ENCODE peak calls at places on chromosomes 13 and 19, in six cellular contexts. G, W, X, Z, J and N are unnamed samples.

GRCh38 chr13:23681253-23681652 is 111.0 kb downstream of the TNFRSF19 start:
- DNase-seq in G (no peak), W (peak; percentile 86), X (no peak), Z (no peak), J (no peak), N (no peak)

GRCh38 chr13:109785141-109785891 is 1.1 kb downstream of the IRS2 start:
- DNase-seq in G (peak; percentile 67), W (peak; percentile 68), X (peak; percentile 28), Z (peak; percentile 81), J (peak; percentile 45), N (peak; percentile 79)

GRCh38 chr19:39516270-39516669 is 1.3 kb downstream of the SELENOV start:
- DNase-seq in G (no peak), W (no peak), X (no peak), Z (no peak), J (no peak), N (no peak)

GRCh38 chr13:35518337-35518736 is 41.8 kb upstream of the MAB21L1 start:
- DNase-seq in G (no peak), W (peak; percentile 3), X (no peak), Z (no peak), J (no peak), N (no peak)

GRCh38 chr13:60112771-60113170 is 51.0 kb downstream of the DIAPH3 start:
- DNase-seq in G (no peak), W (peak; percentile 19), X (no peak), Z (no peak), J (no peak), N (no peak)

GRCh38 chr13:71712988-71713653 is 153.9 kb downstream of the DACH1 start:
- DNase-seq in G (peak; percentile 47), W (peak; percentile 30), X (peak; percentile 33), Z (peak; percentile 46), J (no peak), N (no peak)

GRCh38 chr19:28569132-28570114 is 643.5 kb downstream of the UQCRFS1 start:
- DNase-seq in G (no peak), W (no peak), X (no peak), Z (peak; percentile 49), J (no peak), N (no peak)

GRCh38 chr19:22617614-22618325 is 16.4 kb upstream of the ZNF492 start:
- DNase-seq in G (no peak), W (no peak), X (peak; percentile 28), Z (no peak), J (peak; percentile 27), N (no peak)

GRCh38 chr13:113014752-113015745 is 46.0 kb downstream of the MCF2L start:
- DNase-seq in G (no peak), W (no peak), X (no peak), Z (no peak), J (no peak), N (no peak)

GRCh38 chr13:102917019-102917418 is 71.2 kb downstream of the ERCC5 start:
- DNase-seq in G (no peak), W (no peak), X (no peak), Z (no peak), J (no peak), N (no peak)

GRCh38 chr19:38665950-38666661 is 18.7 kb downstream of the ACTN4 start:
- DNase-seq in G (no peak), W (peak; percentile 83), X (peak; percentile 86), Z (peak; percentile 94), J (peak; percentile 56), N (peak; percentile 79)

GRCh38 chr13:29537736-29538624 is 57.5 kb downstream of the SLC7A1 start:
- DNase-seq in G (peak; percentile 61), W (no peak), X (no peak), Z (no peak), J (no peak), N (no peak)

GRCh38 chr13:39765801-39766463 is 110.5 kb downstream of the COG6 start:
- DNase-seq in G (peak; percentile 47), W (peak; percentile 40), X (peak; percentile 26), Z (peak; percentile 76), J (peak; percentile 18), N (peak; percentile 50)

GRCh38 chr13:110697842-110698241 is 8.1 kb downstream of the CARS2 start:
- DNase-seq in G (no peak), W (no peak), X (no peak), Z (no peak), J (no peak), N (no peak)

GRCh38 chr13:28138756-28139470 is 568 bp downstream of the PAN3 start:
- DNase-seq in G (peak; percentile 93), W (peak; percentile 97), X (peak; percentile 92), Z (peak; percentile 90), J (peak; percentile 84), N (peak; percentile 92)

GRCh38 chr19:3285647-3286176 is 61.3 kb downstream of the CELF5 start:
- DNase-seq in G (peak; percentile 53), W (peak; percentile 27), X (no peak), Z (no peak), J (no peak), N (no peak)

GRCh38 chr19:58088521-58089052 is 9.4 kb downstream of the ZSCAN18 start:
- DNase-seq in G (no peak), W (no peak), X (no peak), Z (no peak), J (no peak), N (no peak)

GRCh38 chr13:99178636-99179035 is 22.0 kb upstream of the UBAC2 start:
- DNase-seq in G (peak; percentile 71), W (no peak), X (no peak), Z (no peak), J (no peak), N (no peak)

GRCh38 chr19:51830263-51830662 is 35.3 kb downstream of the FPR3 start:
- DNase-seq in G (no peak), W (peak; percentile 57), X (no peak), Z (no peak), J (no peak), N (no peak)

GRCh38 chr13:24910502-24911134 is 146.6 kb downstream of the RNF17 start:
- DNase-seq in G (no peak), W (no peak), X (no peak), Z (no peak), J (no peak), N (no peak)

GRCh38 chr19:40754611-40755247 is 3.7 kb downstream of the SNRPA start:
- DNase-seq in G (peak; percentile 84), W (peak; percentile 30), X (no peak), Z (no peak), J (no peak), N (no peak)

GRCh38 chr19:7706188-7706530 is 4.2 kb upstream of the FCER2 start:
- DNase-seq in G (no peak), W (no peak), X (no peak), Z (no peak), J (no peak), N (no peak)

GRCh38 chr13:113491418-113491883 is 940 bp upstream of the DCUN1D2 start:
- DNase-seq in G (no peak), W (peak; percentile 23), X (peak; percentile 40), Z (peak; percentile 77), J (peak; percentile 49), N (peak; percentile 60)

GRCh38 chr13:113584870-113585671 is 518 bp downstream of the TFDP1 start:
- DNase-seq in G (peak; percentile 41), W (no peak), X (no peak), Z (peak; percentile 56), J (no peak), N (peak; percentile 51)

GRCh38 chr19:55606471-55606787 is 982 bp downstream of the ZNF865 start:
- DNase-seq in G (no peak), W (no peak), X (no peak), Z (no peak), J (no peak), N (no peak)
- TF ChIP-seq CTCF in G (no peak), W (no peak), X (no peak), Z (no peak), J (no peak), N (no peak)

GRCh38 chr13:101424381-101425155 is 8.3 kb upstream of the NALCN start:
- DNase-seq in G (no peak), W (peak; percentile 2), X (no peak), Z (no peak), J (no peak), N (no peak)

GRCh38 chr13:101425623-101426022 is 9.3 kb upstream of the NALCN start:
- DNase-seq in G (no peak), W (no peak), X (no peak), Z (no peak), J (no peak), N (no peak)

GRCh38 chr13:101423872-101424271 is 7.6 kb upstream of the NALCN start:
- DNase-seq in G (no peak), W (no peak), X (no peak), Z (no peak), J (no peak), N (no peak)

GRCh38 chr13:101429733-101430132 is 13.4 kb upstream of the NALCN start:
- DNase-seq in G (no peak), W (no peak), X (no peak), Z (no peak), J (no peak), N (no peak)

DNA sequence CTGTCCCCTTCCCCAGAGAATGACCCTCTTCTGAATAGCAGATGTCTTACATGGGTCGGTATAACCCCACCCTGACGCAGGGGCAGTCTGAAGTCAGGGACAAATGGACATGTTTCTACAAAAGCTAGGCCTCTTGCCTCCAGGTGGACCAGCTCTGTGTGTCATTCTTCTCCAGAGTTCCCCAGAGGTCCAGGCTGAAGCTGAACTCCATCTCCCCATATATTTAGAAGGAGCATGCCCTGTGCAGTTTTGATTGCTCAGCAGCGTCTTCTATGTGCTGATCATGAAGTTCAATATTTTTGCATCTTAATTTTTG is 8.8 kb upstream of the NALCN start:
- DNase-seq in G (no peak), W (no peak), X (no peak), Z (no peak), J (no peak), N (no peak)
- H3K27ac ChIP-seq in G (no peak overlapping the region), W (no peak overlapping the region), X (no peak overlapping the region), Z (no peak overlapping the region), J (no peak overlapping the region), N (no peak overlapping the region)

DNA sequence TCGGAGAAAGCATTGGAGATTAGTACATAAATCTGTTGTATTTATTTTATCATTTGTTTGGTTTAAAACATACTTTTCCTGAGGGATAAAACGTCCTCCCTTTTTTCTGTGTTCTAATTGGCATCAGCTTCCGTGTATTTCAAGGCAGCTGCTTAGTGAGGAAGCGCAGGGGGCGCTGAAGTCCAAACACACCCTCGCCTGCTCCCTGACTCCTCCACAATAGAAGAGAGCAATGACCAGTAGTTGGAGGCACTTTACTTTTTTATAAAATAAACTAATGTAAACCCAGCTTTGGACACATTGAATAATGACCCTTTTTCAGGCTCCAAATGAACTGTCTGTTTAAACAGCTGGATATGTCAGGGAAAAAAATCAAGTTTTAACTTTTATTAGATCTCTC is 79.9 kb downstream of the RNASEH2B start:
- DNase-seq in G (no peak), W (peak; percentile 59), X (no peak), Z (peak; percentile 70), J (peak; percentile 36), N (no peak)
- TF ChIP-seq CTCF in G (no peak), W (peak; percentile 49), X (peak; percentile 39), Z (peak; percentile 69), J (no peak), N (peak; percentile 28)

DNA sequence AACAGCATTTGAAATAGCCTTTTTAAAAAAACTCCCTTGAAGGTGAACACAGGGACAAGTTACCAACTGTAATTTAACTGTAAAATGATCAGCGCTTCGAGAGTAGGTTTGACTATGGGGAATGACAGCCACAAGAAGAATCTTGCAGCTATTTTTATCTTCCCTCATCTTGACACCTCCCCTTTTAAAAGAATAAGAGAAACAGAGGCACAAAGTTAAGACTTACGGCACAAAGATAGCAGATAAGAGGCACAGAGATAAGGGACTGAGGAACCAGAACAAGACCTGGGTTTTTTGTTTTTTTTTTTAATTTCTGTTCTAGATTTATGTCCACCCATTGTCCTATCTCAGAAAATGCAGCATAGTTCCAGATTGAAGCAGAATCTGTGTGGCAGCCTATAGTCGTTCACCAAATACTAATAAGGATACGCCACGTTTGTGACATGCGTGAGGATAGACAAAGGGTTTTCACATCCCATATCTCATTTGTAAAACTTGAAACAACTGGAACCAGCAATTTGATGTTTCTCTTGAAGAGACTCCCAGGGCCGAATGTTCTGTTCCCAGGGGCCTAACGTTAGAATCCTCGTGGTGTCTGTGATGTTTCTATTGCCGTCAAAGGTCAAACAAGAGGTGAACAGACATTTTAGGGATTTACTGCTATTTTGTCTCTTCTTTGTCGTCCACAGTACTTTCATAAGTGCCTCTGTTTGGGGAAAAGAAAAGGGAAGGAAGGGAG is 154.9 kb downstream of the DCT start:
- DNase-seq in G (no peak), W (no peak), X (no peak), Z (no peak), J (no peak), N (no peak)
- H3K27ac ChIP-seq in G (peak overlapping the region; percentile 25), W (no peak overlapping the region), X (peak overlapping the region; percentile 14), Z (no peak overlapping the region), J (no peak overlapping the region), N (no peak overlapping the region)